ENCODE peak calls at places on chromosomes 13 and 19, in six cellular contexts. K is astrocyte; Q is CD4-positive, alpha-beta memory T cell; E is Karpas-422; W is tibial artery; N is K562. O is an unnamed sample.

GRCh38 chr13:41590122-41590521 is 132.8 kb downstream of the RGCC start:
- DNase-seq in K (no peak), Q (no peak), E (no peak), W (no peak), N (peak; percentile 11), O (no peak)

GRCh38 chr19:5407356-5407755 is 47.9 kb upstream of the ZNRF4 start:
- DNase-seq in K (no peak), Q (no peak), E (no peak), W (no peak), N (peak; percentile 65), O (no peak)

GRCh38 chr13:26819067-26819466 is 58.5 kb upstream of the GPR12 start:
- DNase-seq in K (no peak), Q (no peak), E (no peak), W (no peak), N (no peak), O (no peak)

GRCh38 chr13:113607477-113608245 is 23.1 kb downstream of the TFDP1 start:
- DNase-seq in K (no peak), Q (no peak), E (no peak), W (no peak), N (no peak), O (no peak)

GRCh38 chr13:39942901-39943273 is 287.4 kb downstream of the COG6 start:
- DNase-seq in K (peak; percentile 76), Q (peak; percentile 55), E (peak; percentile 92), W (peak; percentile 68), N (peak; percentile 33), O (peak; percentile 44)

GRCh38 chr13:84136582-84136981 is 254.3 kb upstream of the SLITRK1 start:
- DNase-seq in K (no peak), Q (no peak), E (no peak), W (no peak), N (no peak), O (no peak)

GRCh38 chr13:30819136-30819875 is 84.0 kb downstream of the ALOX5AP start:
- DNase-seq in K (peak; percentile 80), Q (no peak), E (no peak), W (no peak), N (no peak), O (no peak)

GRCh38 chr13:36818483-36819063 is 449 bp upstream of the RFXAP start:
- DNase-seq in K (no peak), Q (no peak), E (peak; percentile 65), W (no peak), N (no peak), O (no peak)

GRCh38 chr13:90355162-90355751 is 992.2 kb upstream of the MIR17HG start:
- DNase-seq in K (no peak), Q (no peak), E (no peak), W (no peak), N (no peak), O (no peak)

GRCh38 chr19:32658527-32658926 is 16.5 kb downstream of the ANKRD27 start:
- DNase-seq in K (no peak), Q (no peak), E (no peak), W (no peak), N (no peak), O (no peak)

GRCh38 chr13:113650731-113651148 is 7.3 kb downstream of the ATP4B start:
- DNase-seq in K (no peak), Q (no peak), E (no peak), W (no peak), N (no peak), O (peak; percentile 5)

GRCh38 chr13:43159007-43159406 is 135.6 kb downstream of the DNAJC15 start:
- DNase-seq in K (peak; percentile 77), Q (no peak), E (no peak), W (no peak), N (no peak), O (no peak)

GRCh38 chr13:49543656-49544055 is 41.7 kb downstream of the RCBTB1 start:
- DNase-seq in K (no peak), Q (no peak), E (no peak), W (no peak), N (no peak), O (no peak)

GRCh38 chr13:113410472-113411201 is 42.7 kb downstream of the ADPRHL1 start:
- DNase-seq in K (peak; percentile 83), Q (no peak), E (no peak), W (peak; percentile 61), N (no peak), O (peak; percentile 55)

GRCh38 chr19:21463449-21464105 is 41.8 kb upstream of the ZNF429 start:
- DNase-seq in K (peak; percentile 49), Q (peak; percentile 43), E (peak; percentile 70), W (no peak), N (peak; percentile 77), O (peak; percentile 50)

GRCh38 chr13:55615080-55615479 is 1525.6 kb upstream of the PRR20A start:
- DNase-seq in K (no peak), Q (no peak), E (no peak), W (no peak), N (no peak), O (no peak)

GRCh38 chr19:10643166-10643967 is 10.8 kb upstream of the ILF3 start:
- DNase-seq in K (no peak), Q (peak; percentile 25), E (no peak), W (no peak), N (no peak), O (no peak)

GRCh38 chr19:9140159-9140874 is at the start of gene ZNF317:
- DNase-seq in K (peak; percentile 73), Q (peak; percentile 95), E (peak; percentile 98), W (peak; percentile 97), N (peak; percentile 82), O (peak; percentile 93)

GRCh38 chr13:67120872-67121531 is 109.1 kb downstream of the PCDH9 start:
- DNase-seq in K (peak; percentile 35), Q (no peak), E (no peak), W (no peak), N (no peak), O (no peak)

DNA sequence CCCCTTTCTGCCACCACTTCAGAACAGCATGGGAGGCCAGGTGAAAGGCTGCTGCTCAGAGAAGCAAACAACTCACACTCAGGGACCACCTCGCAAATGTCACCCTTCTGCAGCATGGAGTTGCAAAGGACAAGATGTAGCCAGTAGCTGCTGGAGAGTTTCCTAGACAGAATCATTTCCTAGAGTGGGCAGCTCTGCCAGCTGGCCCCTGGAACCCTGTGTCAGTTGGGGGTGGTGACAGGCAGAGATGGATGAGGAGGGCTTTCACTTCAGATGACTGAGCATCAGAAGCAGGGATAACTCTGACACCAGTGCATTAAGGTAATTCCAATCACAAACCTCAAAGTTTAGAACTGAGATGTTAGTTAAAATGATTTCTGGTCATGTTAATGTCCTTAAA is 34.4 kb upstream of the EPHX3 start:
- DNase-seq in K (no peak), Q (no peak), E (no peak), W (no peak), N (no peak), O (no peak)
- H3K27ac ChIP-seq in K (no peak overlapping the region), Q (no peak overlapping the region), E (no peak overlapping the region), W (peak overlapping the region; percentile 67), N (no peak overlapping the region), O (peak overlapping the region; percentile 47)

GRCh38 chr13:44191103-44191502 is 182.5 kb upstream of the SERP2 start:
- DNase-seq in K (no peak), Q (no peak), E (no peak), W (no peak), N (no peak), O (no peak)

GRCh38 chr13:44191504-44192171 is 182.0 kb upstream of the SERP2 start:
- DNase-seq in K (peak; percentile 61), Q (peak; percentile 69), E (peak; percentile 78), W (peak; percentile 51), N (peak; percentile 31), O (no peak)

GRCh38 chr13:44188257-44188656 is 185.4 kb upstream of the SERP2 start:
- DNase-seq in K (peak; percentile 66), Q (no peak), E (no peak), W (no peak), N (no peak), O (no peak)

GRCh38 chr13:44184740-44185139 is 188.9 kb upstream of the SERP2 start:
- DNase-seq in K (no peak), Q (no peak), E (no peak), W (no peak), N (no peak), O (no peak)

DNA sequence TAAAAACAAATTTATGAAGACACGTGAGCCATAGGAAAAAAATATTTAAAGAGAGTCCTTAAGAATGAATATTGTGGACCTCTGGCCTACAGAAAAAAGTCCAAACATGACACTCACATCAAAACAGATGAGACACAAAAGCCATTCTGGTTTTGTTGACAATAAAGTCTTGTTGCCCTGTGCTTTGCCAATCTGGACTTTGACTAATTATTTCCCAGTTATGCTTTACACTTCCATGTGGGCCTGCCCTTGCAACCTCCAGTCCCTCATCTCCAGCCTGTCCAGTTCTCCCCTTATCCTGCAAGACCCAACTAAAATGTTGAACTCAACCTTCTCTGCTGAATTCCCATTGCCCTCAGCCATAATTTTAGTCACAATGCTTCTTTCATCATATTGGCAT is 184.5 kb upstream of the SERP2 start:
- DNase-seq in K (no peak), Q (no peak), E (no peak), W (no peak), N (no peak), O (no peak)
- H3K27ac ChIP-seq in K (no peak overlapping the region), Q (no peak overlapping the region), E (no peak overlapping the region), W (no peak overlapping the region), N (no peak overlapping the region), O (no peak overlapping the region)

GRCh38 chr19:47719047-47719885 is 6.0 kb downstream of the EHD2 start:
- DNase-seq in K (peak; percentile 96), Q (no peak), E (no peak), W (peak; percentile 92), N (no peak), O (peak; percentile 93)

GRCh38 chr19:47720669-47721068 is 7.4 kb downstream of the EHD2 start:
- DNase-seq in K (no peak), Q (no peak), E (no peak), W (no peak), N (no peak), O (no peak)

GRCh38 chr19:47714339-47714738 is 1.1 kb downstream of the EHD2 start:
- DNase-seq in K (no peak), Q (no peak), E (no peak), W (no peak), N (no peak), O (no peak)

GRCh38 chr19:47713046-47714021 is at the start of gene EHD2:
- DNase-seq in K (peak; percentile 45), Q (no peak), E (peak; percentile 64), W (peak; percentile 61), N (peak; percentile 97), O (peak; percentile 81)

DNA sequence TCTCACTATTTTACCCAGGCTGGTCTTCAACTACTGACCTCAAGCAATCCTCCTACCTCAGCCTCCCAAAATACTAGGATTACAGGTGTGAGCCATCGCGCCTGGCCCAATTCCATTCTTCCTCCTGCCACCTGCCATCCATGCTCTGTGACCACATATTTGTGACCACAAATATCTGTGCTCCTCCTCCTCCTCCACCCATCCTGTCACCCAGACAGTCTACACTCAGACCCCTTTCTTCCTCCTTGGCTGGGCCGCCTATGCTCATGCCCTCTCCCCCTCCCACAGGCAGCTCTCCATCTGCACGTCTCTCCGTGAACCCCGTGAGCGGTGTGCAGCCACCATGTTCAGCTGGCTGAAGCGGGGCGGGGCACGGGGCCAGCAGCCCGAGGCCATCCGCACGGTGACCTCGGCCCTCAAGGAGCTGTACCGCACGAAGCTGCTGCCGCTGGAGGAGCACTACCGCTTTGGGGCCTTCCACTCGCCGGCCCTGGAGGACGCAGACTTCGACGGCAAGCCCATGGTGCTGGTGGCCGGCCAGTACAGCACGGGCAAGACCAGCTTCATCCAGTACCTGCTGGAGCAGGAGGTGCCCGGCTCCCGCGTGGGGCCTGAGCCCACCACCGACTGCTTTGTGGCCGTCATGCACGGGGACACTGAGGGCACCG is 3.2 kb downstream of the EHD2 start:
- DNase-seq in K (no peak), Q (no peak), E (no peak), W (no peak), N (no peak), O (peak; percentile 60)
- H3K27ac ChIP-seq in K (no peak overlapping the region), Q (no peak overlapping the region), E (no peak overlapping the region), W (peak overlapping the region; percentile 93), N (no peak overlapping the region), O (peak overlapping the region; percentile 61)

GRCh38 chr19:39078436-39079200 is 5.5 kb upstream of the ACP7 start:
- DNase-seq in K (peak; percentile 99), Q (no peak), E (no peak), W (no peak), N (no peak), O (no peak)
- H3K27ac ChIP-seq in K (peak overlapping the region; percentile 71), Q (no peak overlapping the region), E (no peak overlapping the region), W (no peak overlapping the region), N (no peak overlapping the region), O (no peak overlapping the region)